ENCODE peak calls at places on chromosomes 6 and 20, in eight cellular contexts. One of them, this sample, is unnamed.

GRCh38 chr6:9178066-9178465 is 742.7 kb upstream of the SLC35B3 start:
- DNase-seq in AG10803: no peak
- DNase-seq in bronchial epithelial cell: no peak
- DNase-seq in left ventricle myocardium inferior: no peak
- DNase-seq in OCI-LY7: no peak
- DNase-seq in HFF-Myc: no peak
- DNase-seq in suprapubic skin: no peak
- DNase-seq in choroid plexus epithelial cell: no peak
- DNase-seq in this sample: no peak

GRCh38 chr6:105087571-105088211 is 92.1 kb downstream of the POPDC3 start:
- DNase-seq in choroid plexus epithelial cell: peak
- DNase-seq in left ventricle myocardium inferior: no peak
- DNase-seq in HFF-Myc: peak
- DNase-seq in AG10803: peak
- DNase-seq in OCI-LY7: peak
- DNase-seq in suprapubic skin: no peak
- DNase-seq in bronchial epithelial cell: peak
- DNase-seq in this sample: peak

GRCh38 chr6:13468839-13469238 is 18.6 kb downstream of the GFOD1 start:
- DNase-seq in OCI-LY7: no peak
- DNase-seq in bronchial epithelial cell: no peak
- DNase-seq in HFF-Myc: no peak
- DNase-seq in AG10803: no peak
- DNase-seq in left ventricle myocardium inferior: no peak
- DNase-seq in choroid plexus epithelial cell: no peak
- DNase-seq in suprapubic skin: no peak
- DNase-seq in this sample: no peak

GRCh38 chr20:889110-889509 is 27.0 kb downstream of the ANGPT4 start:
- DNase-seq in OCI-LY7: no peak
- DNase-seq in choroid plexus epithelial cell: no peak
- DNase-seq in suprapubic skin: no peak
- DNase-seq in left ventricle myocardium inferior: no peak
- DNase-seq in HFF-Myc: no peak
- DNase-seq in AG10803: no peak
- DNase-seq in bronchial epithelial cell: peak
- DNase-seq in this sample: no peak

GRCh38 chr6:28982476-28983266 is 22.4 kb downstream of the ZNF311 start:
- DNase-seq in choroid plexus epithelial cell: peak
- DNase-seq in bronchial epithelial cell: peak
- DNase-seq in OCI-LY7: no peak
- DNase-seq in HFF-Myc: no peak
- DNase-seq in suprapubic skin: no peak
- DNase-seq in AG10803: peak
- DNase-seq in left ventricle myocardium inferior: no peak
- DNase-seq in this sample: peak

GRCh38 chr6:18118330-18118729 is 4.1 kb downstream of the NHLRC1 start:
- DNase-seq in suprapubic skin: no peak
- DNase-seq in choroid plexus epithelial cell: no peak
- DNase-seq in OCI-LY7: no peak
- DNase-seq in HFF-Myc: no peak
- DNase-seq in AG10803: peak
- DNase-seq in bronchial epithelial cell: no peak
- DNase-seq in left ventricle myocardium inferior: no peak
- DNase-seq in this sample: no peak

GRCh38 chr6:3281669-3282460 is 23.1 kb downstream of the PSMG4 start:
- DNase-seq in left ventricle myocardium inferior: no peak
- DNase-seq in suprapubic skin: peak
- DNase-seq in choroid plexus epithelial cell: peak
- DNase-seq in bronchial epithelial cell: peak
- DNase-seq in AG10803: peak
- DNase-seq in OCI-LY7: no peak
- DNase-seq in HFF-Myc: peak
- DNase-seq in this sample: peak

GRCh38 chr20:25508083-25508770 is 77.1 kb downstream of the NINL start:
- DNase-seq in left ventricle myocardium inferior: no peak
- DNase-seq in suprapubic skin: peak
- DNase-seq in OCI-LY7: no peak
- DNase-seq in bronchial epithelial cell: peak
- DNase-seq in choroid plexus epithelial cell: peak
- DNase-seq in HFF-Myc: no peak
- DNase-seq in AG10803: peak
- DNase-seq in this sample: peak

GRCh38 chr6:8483650-8484049 is 48.3 kb upstream of the SLC35B3 start:
- DNase-seq in bronchial epithelial cell: no peak
- DNase-seq in suprapubic skin: no peak
- DNase-seq in OCI-LY7: no peak
- DNase-seq in left ventricle myocardium inferior: no peak
- DNase-seq in HFF-Myc: no peak
- DNase-seq in AG10803: no peak
- DNase-seq in choroid plexus epithelial cell: no peak
- DNase-seq in this sample: no peak

GRCh38 chr20:50724851-50725721 is 6.3 kb upstream of the PARD6B start:
- DNase-seq in left ventricle myocardium inferior: peak
- DNase-seq in suprapubic skin: peak
- DNase-seq in bronchial epithelial cell: peak
- DNase-seq in OCI-LY7: no peak
- DNase-seq in HFF-Myc: peak
- DNase-seq in choroid plexus epithelial cell: peak
- DNase-seq in AG10803: peak
- DNase-seq in this sample: peak

GRCh38 chr6:142903806-142904205 is 41.2 kb downstream of the HIVEP2 start:
- DNase-seq in suprapubic skin: no peak
- DNase-seq in left ventricle myocardium inferior: no peak
- DNase-seq in OCI-LY7: no peak
- DNase-seq in AG10803: peak
- DNase-seq in HFF-Myc: no peak
- DNase-seq in choroid plexus epithelial cell: peak
- DNase-seq in bronchial epithelial cell: peak
- DNase-seq in this sample: no peak

GRCh38 chr6:13859871-13860555 is 45.7 kb upstream of the MCUR1 start:
- DNase-seq in OCI-LY7: no peak
- DNase-seq in AG10803: no peak
- DNase-seq in suprapubic skin: no peak
- DNase-seq in HFF-Myc: no peak
- DNase-seq in choroid plexus epithelial cell: no peak
- DNase-seq in bronchial epithelial cell: no peak
- DNase-seq in left ventricle myocardium inferior: no peak
- DNase-seq in this sample: no peak

GRCh38 chr20:12925214-12925755 is 83.5 kb upstream of the SPTLC3 start:
- DNase-seq in suprapubic skin: no peak
- DNase-seq in choroid plexus epithelial cell: peak
- DNase-seq in left ventricle myocardium inferior: no peak
- DNase-seq in bronchial epithelial cell: peak
- DNase-seq in AG10803: peak
- DNase-seq in OCI-LY7: peak
- DNase-seq in HFF-Myc: peak
- DNase-seq in this sample: peak

GRCh38 chr6:144340541-144341371 is 55.6 kb downstream of the UTRN start:
- DNase-seq in left ventricle myocardium inferior: no peak
- DNase-seq in AG10803: no peak
- DNase-seq in suprapubic skin: no peak
- DNase-seq in choroid plexus epithelial cell: peak
- DNase-seq in bronchial epithelial cell: peak
- DNase-seq in HFF-Myc: no peak
- DNase-seq in OCI-LY7: no peak
- DNase-seq in this sample: peak

DNA sequence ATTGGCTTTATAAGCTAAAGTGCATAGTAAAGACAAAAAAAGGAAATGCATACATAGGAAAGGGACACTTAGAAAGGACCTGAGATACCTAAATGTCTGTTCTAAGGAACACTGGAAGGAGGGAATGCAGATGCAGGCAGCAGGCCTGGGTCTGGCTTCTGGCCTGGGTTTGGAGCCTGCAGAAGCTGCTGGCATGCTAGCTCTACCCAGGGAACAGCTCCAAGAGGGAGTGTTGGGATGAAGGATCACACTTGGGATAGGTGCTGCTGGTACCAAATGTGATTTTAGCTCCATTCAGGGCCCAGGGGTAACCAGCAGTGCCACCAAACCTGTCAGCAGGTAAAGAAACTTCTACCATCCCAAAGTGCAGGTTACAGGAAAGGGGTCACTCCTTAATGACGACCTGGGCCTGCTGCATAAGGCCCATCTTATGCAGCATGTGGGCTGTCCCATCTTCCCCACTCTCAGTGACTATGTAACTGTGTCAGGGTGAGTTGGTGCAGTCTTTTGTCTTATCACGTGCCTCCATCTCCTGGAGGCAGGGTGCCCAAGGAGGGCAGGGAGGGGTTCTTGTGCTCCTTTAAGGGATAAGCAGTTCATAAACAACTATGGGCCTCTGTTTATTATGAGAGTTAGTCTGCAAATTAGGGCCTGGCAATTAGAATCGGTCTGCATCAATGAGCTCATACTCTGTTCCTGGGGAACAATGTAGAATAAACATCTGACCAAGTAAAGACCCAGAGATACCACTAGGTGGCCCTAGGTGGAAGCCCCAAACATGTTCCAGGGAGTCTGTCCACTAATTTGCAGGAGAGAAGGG is 26.9 kb downstream of the DDX27 start:
- DNase-seq in bronchial epithelial cell: peak
- DNase-seq in suprapubic skin: no peak
- DNase-seq in HFF-Myc: peak
- DNase-seq in OCI-LY7: peak
- DNase-seq in left ventricle myocardium inferior: peak
- DNase-seq in choroid plexus epithelial cell: peak
- DNase-seq in AG10803: peak
- DNase-seq in this sample: peak
- TF ChIP-seq CTCF in bronchial epithelial cell: peak
- TF ChIP-seq CTCF in suprapubic skin: peak
- TF ChIP-seq CTCF in HFF-Myc: peak
- TF ChIP-seq CTCF in OCI-LY7: peak
- TF ChIP-seq CTCF in left ventricle myocardium inferior: peak
- TF ChIP-seq CTCF in choroid plexus epithelial cell: peak
- TF ChIP-seq CTCF in AG10803: peak
- TF ChIP-seq CTCF in this sample: peak

GRCh38 chr20:4471221-4471620 is 250.5 kb upstream of the PRND start:
- DNase-seq in left ventricle myocardium inferior: no peak
- DNase-seq in suprapubic skin: no peak
- DNase-seq in AG10803: peak
- DNase-seq in bronchial epithelial cell: no peak
- DNase-seq in OCI-LY7: no peak
- DNase-seq in choroid plexus epithelial cell: no peak
- DNase-seq in HFF-Myc: no peak
- DNase-seq in this sample: no peak

GRCh38 chr20:4472906-4473305 is 248.8 kb upstream of the PRND start:
- DNase-seq in AG10803: peak
- DNase-seq in suprapubic skin: no peak
- DNase-seq in choroid plexus epithelial cell: no peak
- DNase-seq in bronchial epithelial cell: peak
- DNase-seq in OCI-LY7: no peak
- DNase-seq in left ventricle myocardium inferior: no peak
- DNase-seq in HFF-Myc: no peak
- DNase-seq in this sample: peak

GRCh38 chr20:4470375-4470774 is 251.3 kb upstream of the PRND start:
- DNase-seq in left ventricle myocardium inferior: no peak
- DNase-seq in choroid plexus epithelial cell: no peak
- DNase-seq in OCI-LY7: no peak
- DNase-seq in HFF-Myc: peak
- DNase-seq in AG10803: peak
- DNase-seq in suprapubic skin: no peak
- DNase-seq in bronchial epithelial cell: peak
- DNase-seq in this sample: no peak

GRCh38 chr20:4468114-4468513 is 253.6 kb upstream of the PRND start:
- DNase-seq in HFF-Myc: no peak
- DNase-seq in AG10803: no peak
- DNase-seq in choroid plexus epithelial cell: no peak
- DNase-seq in suprapubic skin: no peak
- DNase-seq in left ventricle myocardium inferior: no peak
- DNase-seq in OCI-LY7: no peak
- DNase-seq in bronchial epithelial cell: no peak
- DNase-seq in this sample: no peak

DNA sequence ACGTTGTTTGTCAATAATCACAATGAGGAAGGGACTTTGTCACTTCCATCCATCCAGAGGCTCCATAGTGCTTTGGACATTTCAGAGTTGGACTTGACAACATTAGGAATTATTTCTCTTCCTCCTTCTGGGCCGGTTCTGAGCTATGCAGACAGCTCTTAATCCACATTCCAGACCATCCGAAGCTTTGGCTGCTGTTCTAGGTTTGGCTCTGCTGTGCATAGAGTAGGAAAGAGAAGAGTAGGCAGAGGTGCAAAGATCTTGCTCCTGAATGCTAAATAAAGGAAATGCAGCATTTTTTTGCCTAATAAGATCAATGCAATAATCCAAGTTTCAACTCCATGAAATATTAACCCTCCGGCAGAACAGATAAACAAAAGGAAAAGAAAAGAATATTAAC is 251.8 kb upstream of the PRND start:
- DNase-seq in bronchial epithelial cell: no peak
- DNase-seq in OCI-LY7: no peak
- DNase-seq in AG10803: peak
- DNase-seq in HFF-Myc: no peak
- DNase-seq in choroid plexus epithelial cell: no peak
- DNase-seq in suprapubic skin: no peak
- DNase-seq in left ventricle myocardium inferior: no peak
- DNase-seq in this sample: no peak
- H3K4me3 ChIP-seq in bronchial epithelial cell: no peak
- H3K4me3 ChIP-seq in OCI-LY7: no peak
- H3K4me3 ChIP-seq in AG10803: peak
- H3K4me3 ChIP-seq in HFF-Myc: peak
- H3K4me3 ChIP-seq in choroid plexus epithelial cell: no peak
- H3K4me3 ChIP-seq in suprapubic skin: no peak
- H3K4me3 ChIP-seq in left ventricle myocardium inferior: no peak
- H3K4me3 ChIP-seq in this sample: no peak

DNA sequence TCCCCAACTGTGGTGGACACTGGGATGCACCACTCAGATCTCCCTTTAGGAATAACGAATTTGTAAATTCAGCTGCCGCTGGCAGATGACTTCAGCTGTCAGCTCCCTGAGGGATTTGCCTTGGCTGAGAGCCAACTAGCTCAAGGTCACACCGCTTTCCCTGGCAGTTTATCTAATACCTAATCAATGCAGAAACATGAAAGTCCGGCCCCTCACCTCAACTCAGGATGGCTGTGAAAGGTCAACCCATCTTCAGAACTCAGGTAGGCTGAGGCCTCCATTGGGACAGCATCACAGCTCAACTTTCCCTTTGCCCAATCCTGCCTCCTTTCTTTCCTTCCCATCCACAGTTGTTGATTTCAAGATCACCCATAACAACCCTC is 22.8 kb upstream of the SCGN start:
- DNase-seq in suprapubic skin: no peak
- DNase-seq in OCI-LY7: no peak
- DNase-seq in choroid plexus epithelial cell: no peak
- DNase-seq in bronchial epithelial cell: no peak
- DNase-seq in left ventricle myocardium inferior: no peak
- DNase-seq in HFF-Myc: no peak
- DNase-seq in AG10803: no peak
- DNase-seq in this sample: no peak
- TF ChIP-seq CTCF in suprapubic skin: no peak
- TF ChIP-seq CTCF in OCI-LY7: no peak
- TF ChIP-seq CTCF in choroid plexus epithelial cell: no peak
- TF ChIP-seq CTCF in bronchial epithelial cell: no peak
- TF ChIP-seq CTCF in left ventricle myocardium inferior: no peak
- TF ChIP-seq CTCF in HFF-Myc: no peak
- TF ChIP-seq CTCF in AG10803: no peak
- TF ChIP-seq CTCF in this sample: no peak

DNA sequence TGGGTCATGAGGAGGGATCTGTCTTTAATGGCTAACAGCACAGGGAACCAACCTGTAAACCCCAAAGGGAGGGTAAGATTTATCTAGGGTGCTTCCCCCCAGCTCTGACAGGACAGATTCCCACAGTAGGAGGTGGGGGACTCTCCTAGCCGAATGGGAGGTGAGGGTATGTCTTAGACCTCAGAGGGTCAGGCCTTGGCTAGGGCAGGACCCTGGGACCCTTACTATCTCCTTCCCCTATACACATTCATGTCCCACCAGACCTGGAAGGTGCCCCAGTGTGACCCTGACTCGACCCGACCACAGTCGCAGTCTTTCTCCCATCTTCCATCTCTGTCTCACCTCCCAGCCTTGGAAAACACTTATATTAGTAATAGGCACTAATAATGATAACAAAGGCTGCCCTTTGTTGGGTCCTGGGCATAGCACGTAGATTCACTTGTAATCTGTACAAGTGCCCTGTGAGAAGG is 36.8 kb downstream of the VEGFA start:
- DNase-seq in bronchial epithelial cell: no peak
- DNase-seq in left ventricle myocardium inferior: no peak
- DNase-seq in suprapubic skin: no peak
- DNase-seq in choroid plexus epithelial cell: no peak
- DNase-seq in HFF-Myc: no peak
- DNase-seq in OCI-LY7: no peak
- DNase-seq in AG10803: no peak
- DNase-seq in this sample: no peak
- H3K4me3 ChIP-seq in bronchial epithelial cell: no peak
- H3K4me3 ChIP-seq in left ventricle myocardium inferior: no peak
- H3K4me3 ChIP-seq in suprapubic skin: no peak
- H3K4me3 ChIP-seq in choroid plexus epithelial cell: no peak
- H3K4me3 ChIP-seq in HFF-Myc: no peak
- H3K4me3 ChIP-seq in OCI-LY7: no peak
- H3K4me3 ChIP-seq in AG10803: no peak
- H3K4me3 ChIP-seq in this sample: no peak

This sample was measured in epithelial cell of esophagus.